ENCODE peak calls at places on chromosomes 1 and 21, in four cellular contexts. Q, M, P and S are unnamed samples.
A peak's percentile ranks its signal among the peaks of the same experiment; 100 is the strongest.

GRCh38 chr1:201262963-201263608 is 20.2 kb upstream of the PKP1 start:
- DNase-seq in Q (no peak), M (peak; percentile 39), P (no peak), S (no peak)

GRCh38 chr1:36326499-36326898 is 3.1 kb upstream of the EVA1B start:
- DNase-seq in Q (no peak), M (no peak), P (no peak), S (no peak)

GRCh38 chr1:208030320-208031091 is 119.6 kb upstream of the CD34 start:
- DNase-seq in Q (no peak), M (no peak), P (no peak), S (no peak)

GRCh38 chr1:36420409-36420808 is 22.7 kb upstream of the LSM10 start:
- DNase-seq in Q (no peak), M (no peak), P (no peak), S (no peak)

GRCh38 chr1:37697090-37697489 is 4.8 kb downstream of the CDCA8 start:
- DNase-seq in Q (no peak), M (no peak), P (no peak), S (no peak)

GRCh38 chr1:41925712-41926111 is 7.0 kb upstream of the HIVEP3 start:
- DNase-seq in Q (no peak), M (peak; percentile 27), P (no peak), S (no peak)

GRCh38 chr1:190747643-190748186 is 270.1 kb upstream of the BRINP3 start:
- DNase-seq in Q (no peak), M (no peak), P (no peak), S (no peak)

GRCh38 chr1:185720633-185721272 is 13.4 kb upstream of the HMCN1 start:
- DNase-seq in Q (no peak), M (no peak), P (peak; percentile 17), S (no peak)

GRCh38 chr1:42424201-42424600 is 31.6 kb downstream of the ZMYND12 start:
- DNase-seq in Q (no peak), M (no peak), P (no peak), S (no peak)

GRCh38 chr1:24101796-24102580 is 9.9 kb downstream of the MYOM3 start:
- DNase-seq in Q (no peak), M (peak; percentile 49), P (no peak), S (no peak)

GRCh38 chr1:229716064-229716463 is 90.0 kb downstream of the URB2 start:
- DNase-seq in Q (no peak), M (no peak), P (no peak), S (no peak)

GRCh38 chr21:29580886-29581285 is 282.2 kb downstream of the BACH1 start:
- DNase-seq in Q (no peak), M (no peak), P (no peak), S (no peak)

GRCh38 chr1:53293123-53293522 is 34.7 kb downstream of the LRP8 start:
- DNase-seq in Q (no peak), M (no peak), P (no peak), S (no peak)

GRCh38 chr1:84941843-84942242 is 48.8 kb upstream of the LPAR3 start:
- DNase-seq in Q (no peak), M (no peak), P (no peak), S (no peak)

GRCh38 chr1:84940481-84940880 is 47.5 kb upstream of the LPAR3 start:
- DNase-seq in Q (no peak), M (no peak), P (no peak), S (no peak)

GRCh38 chr1:84947536-84948410 is 49.1 kb downstream of the MCOLN2 start:
- DNase-seq in Q (no peak), M (no peak), P (no peak), S (no peak)

GRCh38 chr1:84946631-84947030 is 50.3 kb downstream of the MCOLN2 start:
- DNase-seq in Q (no peak), M (no peak), P (no peak), S (no peak)

GRCh38 chr1:84944767-84945486 is 51.9 kb upstream of the LPAR3 start:
- DNase-seq in Q (no peak), M (peak; percentile 63), P (peak; percentile 84), S (peak; percentile 62)
- TF ChIP-seq GABPA in Q (no peak), M (peak; percentile 36), P (peak; percentile 57), S (no peak)

GRCh38 chr1:35203295-35203694 is 10.3 kb upstream of the SFPQ start:
- DNase-seq in Q (no peak), M (no peak), P (no peak), S (no peak)
- TF ChIP-seq CTCF in Q (no peak), M (no peak), P (no peak), S (no peak)

GRCh38 chr1:241157435-241157834 is 199.6 kb downstream of the RGS7 start:
- DNase-seq in Q (no peak), M (no peak), P (no peak), S (no peak)

GRCh38 chr1:241161188-241161689 is 195.8 kb downstream of the RGS7 start:
- DNase-seq in Q (no peak), M (no peak), P (no peak), S (no peak)

DNA sequence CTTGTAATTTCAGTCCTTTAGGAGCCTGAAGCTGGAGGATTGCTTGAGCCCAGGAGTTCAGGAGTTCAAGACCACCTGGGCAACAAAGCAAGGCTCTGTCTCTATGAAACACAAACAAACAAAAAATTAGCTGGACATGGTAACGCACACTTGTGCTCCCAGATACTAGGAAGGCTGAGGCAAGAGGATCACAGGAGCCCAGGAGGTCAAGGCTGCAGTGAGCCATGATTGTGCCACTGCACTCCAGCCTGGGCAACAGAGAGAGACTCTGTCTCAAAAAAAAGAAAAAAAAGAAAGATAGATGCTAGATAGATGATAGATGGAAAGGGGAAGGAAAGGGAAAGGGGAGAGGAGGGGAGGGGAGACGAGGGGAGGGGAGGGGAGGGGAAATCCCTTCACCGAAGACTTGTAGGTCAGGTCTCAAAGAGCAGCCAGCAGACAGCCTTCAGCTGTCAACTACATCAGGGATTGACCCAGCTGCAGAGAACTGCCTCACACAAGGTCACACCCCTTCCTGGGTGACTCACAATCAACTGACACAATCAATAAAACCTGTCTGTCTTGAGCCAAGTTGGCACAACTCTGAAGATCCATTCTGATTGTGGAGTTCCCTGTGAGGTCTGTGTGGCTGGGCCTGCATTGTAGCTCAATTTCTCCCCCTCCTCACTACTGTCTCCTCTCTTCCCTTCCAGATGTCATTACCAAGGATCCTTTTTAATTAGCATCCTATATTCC is 200.6 kb downstream of the RGS7 start:
- DNase-seq in Q (no peak), M (no peak), P (no peak), S (no peak)
- TF ChIP-seq GABPA in Q (no peak), M (no peak), P (no peak), S (no peak)

GRCh38 chr1:154753426-154753825 is 116.7 kb downstream of the KCNN3 start:
- DNase-seq in Q (no peak), M (no peak), P (no peak), S (no peak)

GRCh38 chr1:154749078-154749760 is 120.9 kb downstream of the KCNN3 start:
- DNase-seq in Q (no peak), M (no peak), P (no peak), S (no peak)

GRCh38 chr1:154750681-154751665 is 119.1 kb downstream of the KCNN3 start:
- DNase-seq in Q (no peak), M (no peak), P (no peak), S (no peak)

GRCh38 chr1:154751690-154752089 is 118.4 kb downstream of the KCNN3 start:
- DNase-seq in Q (no peak), M (no peak), P (no peak), S (peak; percentile 82)

DNA sequence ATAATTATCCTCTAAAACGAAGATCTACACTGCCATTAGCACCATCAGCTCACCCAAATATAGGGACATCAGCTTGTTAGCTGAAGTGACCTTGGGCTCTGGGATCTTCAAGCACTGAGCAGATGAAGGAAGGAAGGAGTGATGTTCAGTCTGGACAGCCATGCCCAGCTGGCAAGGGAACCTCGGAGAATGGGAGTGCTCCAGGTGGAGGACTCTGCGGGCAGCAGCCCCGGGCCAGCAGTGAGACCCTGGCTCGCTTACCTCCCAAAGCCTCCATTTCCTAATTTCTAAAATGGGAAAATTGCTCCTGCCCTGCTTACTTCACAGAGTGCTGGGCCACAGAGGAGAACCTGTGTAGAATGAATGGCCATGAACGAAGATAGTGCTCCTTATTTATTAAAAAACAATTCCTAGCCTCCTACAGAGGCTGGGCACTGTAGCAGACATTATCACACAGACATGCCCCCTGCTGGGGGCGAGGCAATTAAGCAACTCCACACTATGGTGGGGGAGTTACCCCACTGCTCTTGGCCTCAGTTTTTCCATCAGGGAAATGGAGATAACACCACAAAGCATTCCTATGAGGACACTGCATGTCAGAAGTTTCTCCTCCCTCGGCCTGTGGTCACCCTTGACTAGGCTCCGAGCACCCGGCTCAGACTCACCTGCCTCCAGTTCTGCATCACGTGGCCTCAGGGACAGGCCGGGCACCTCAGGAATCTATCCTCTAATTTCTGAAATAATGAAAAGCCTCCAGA is 117.6 kb downstream of the KCNN3 start:
- DNase-seq in Q (no peak), M (no peak), P (no peak), S (no peak)
- TF ChIP-seq CTCF in Q (no peak), M (peak; percentile 28), P (no peak), S (no peak)

GRCh38 chr21:46557919-46558392 is 46.9 kb downstream of the S100B start:
- DNase-seq in Q (no peak), M (no peak), P (no peak), S (no peak)

GRCh38 chr21:46555225-46555617 is 49.7 kb downstream of the S100B start:
- DNase-seq in Q (no peak), M (no peak), P (no peak), S (no peak)

GRCh38 chr21:46557469-46557868 is 47.4 kb downstream of the S100B start:
- DNase-seq in Q (no peak), M (peak; percentile 10), P (no peak), S (no peak)

GRCh38 chr21:46555678-46556077 is 49.2 kb downstream of the S100B start:
- DNase-seq in Q (no peak), M (no peak), P (no peak), S (no peak)

DNA sequence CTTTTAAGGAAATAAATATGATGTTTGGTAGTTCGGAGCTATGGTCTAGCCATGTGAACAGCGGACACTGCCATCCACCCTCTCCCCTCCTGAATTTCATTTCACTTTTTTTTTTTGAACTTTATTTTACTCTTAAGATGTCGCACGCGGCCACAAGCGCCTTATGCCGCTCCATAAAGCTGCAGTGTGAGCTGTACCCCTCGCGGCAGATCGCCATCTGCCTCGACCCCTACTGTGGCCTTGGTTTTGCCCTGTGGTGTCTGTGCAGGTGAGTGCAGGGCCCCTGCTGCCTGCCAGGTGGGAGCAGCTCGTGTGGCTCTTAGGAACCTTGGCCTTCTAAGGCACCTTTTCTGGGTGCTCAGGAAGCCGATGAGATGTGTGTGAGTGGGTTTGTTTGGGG is 48.1 kb downstream of the S100B start:
- DNase-seq in Q (no peak), M (no peak), P (no peak), S (no peak)
- TF ChIP-seq GABPA in Q (no peak), M (no peak), P (no peak), S (no peak)

GRCh38 chr21:34582506-34583150 is 32.3 kb downstream of the RCAN1 start:
- DNase-seq in Q (no peak), M (peak; percentile 17), P (peak; percentile 37), S (no peak)
- TF ChIP-seq CTCF in Q (no peak), M (peak; percentile 60), P (peak; percentile 78), S (peak; percentile 48)

DNA sequence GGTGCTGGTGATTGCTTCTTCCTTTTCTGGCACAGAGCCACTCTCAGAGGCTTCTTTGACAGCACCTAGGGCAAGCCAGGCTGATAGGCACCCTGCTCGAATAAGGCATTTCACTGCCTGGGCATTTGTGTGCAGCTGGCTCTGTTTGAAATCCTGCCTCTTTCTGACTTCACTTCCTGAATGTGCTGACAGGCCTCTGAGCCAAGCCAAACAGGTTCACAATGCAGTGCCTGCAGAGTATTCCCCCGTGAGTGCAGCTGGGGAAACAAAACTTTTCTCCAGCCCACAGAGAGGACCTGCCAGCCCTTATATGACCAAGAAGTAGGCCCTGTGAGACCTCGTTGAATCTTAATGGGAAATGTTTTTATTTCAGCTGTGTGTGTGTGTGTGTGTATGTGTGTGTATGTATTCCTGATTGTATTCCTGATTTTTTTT is 10.4 kb downstream of the JUN start:
- DNase-seq in Q (no peak), M (no peak), P (no peak), S (peak; percentile 68)
- TF ChIP-seq GABPA in Q (no peak), M (peak; percentile 50), P (peak; percentile 55), S (no peak)